ENCODE peak calls at places on chromosomes 5 and 9, in five cellular contexts. M is left ventricle myocardium inferior; E is tibial artery; N is colonic mucosa; Q is naive thymus-derived CD4-positive, alpha-beta T cell. F is an unnamed sample.

GRCh38 chr9:136267261-136268111 is 21.9 kb upstream of the QSOX2 start:
- DNase-seq in M (peak; percentile 80), E (peak; percentile 81), N (peak; percentile 82), Q (peak; percentile 74), F (peak; percentile 78)

GRCh38 chr5:157917909-157918809 is 59.2 kb upstream of the CLINT1 start:
- DNase-seq in M (peak; percentile 54), E (peak; percentile 69), N (peak; percentile 88), Q (peak; percentile 26), F (peak; percentile 72)

GRCh38 chr5:33074548-33074947 is 363.4 kb downstream of the NPR3 start:
- DNase-seq in M (no peak), E (no peak), N (no peak), Q (no peak), F (no peak)

GRCh38 chr5:14034991-14035390 is 90.5 kb upstream of the DNAH5 start:
- DNase-seq in M (no peak), E (no peak), N (no peak), Q (no peak), F (no peak)

GRCh38 chr5:17305964-17306725 is 88.7 kb downstream of the BASP1 start:
- DNase-seq in M (no peak), E (peak; percentile 87), N (peak; percentile 67), Q (no peak), F (no peak)

GRCh38 chr5:73540192-73540591 is 25.2 kb downstream of the ANKRA2 start:
- DNase-seq in M (no peak), E (no peak), N (no peak), Q (no peak), F (no peak)

GRCh38 chr5:98432378-98432777 is 341.1 kb upstream of the RGMB start:
- DNase-seq in M (no peak), E (no peak), N (no peak), Q (no peak), F (no peak)

GRCh38 chr9:89661956-89662717 is 57.3 kb downstream of the GADD45G start:
- DNase-seq in M (peak; percentile 99), E (peak; percentile 97), N (peak; percentile 100), Q (no peak), F (peak; percentile 98)

GRCh38 chr9:86695904-86696424 is 251.3 kb downstream of the GAS1 start:
- DNase-seq in M (no peak), E (no peak), N (no peak), Q (no peak), F (no peak)

GRCh38 chr9:2411459-2412215 is 209.9 kb upstream of the VLDLR start:
- DNase-seq in M (no peak), E (no peak), N (no peak), Q (no peak), F (no peak)

GRCh38 chr5:126462239-126463014 is 39.2 kb downstream of the GRAMD2B start:
- DNase-seq in M (no peak), E (no peak), N (no peak), Q (no peak), F (no peak)

GRCh38 chr5:98755406-98755805 is 18.1 kb upstream of the RGMB start:
- DNase-seq in M (no peak), E (no peak), N (no peak), Q (no peak), F (no peak)

GRCh38 chr5:138569759-138570158 is 5.4 kb downstream of the HSPA9 start:
- DNase-seq in M (no peak), E (no peak), N (no peak), Q (no peak), F (no peak)

GRCh38 chr5:66149950-66150349 is 5.8 kb downstream of the SREK1 start:
- DNase-seq in M (no peak), E (no peak), N (no peak), Q (no peak), F (no peak)

GRCh38 chr5:65334077-65334476 is 147.6 kb downstream of the ADAMTS6 start:
- DNase-seq in M (no peak), E (no peak), N (peak; percentile 22), Q (no peak), F (no peak)

GRCh38 chr9:111939322-111939721 is 42.7 kb downstream of the UGCG start:
- DNase-seq in M (no peak), E (no peak), N (no peak), Q (no peak), F (no peak)
- H3K4me1 ChIP-seq in M (peaks cover 5% of the 10 kb centered on the region), E (no peaks in the 10 kb centered on the region), N (no peaks in the 10 kb centered on the region), Q (peaks cover 19% of the 10 kb centered on the region), F (peaks cover 7% of the 10 kb centered on the region)

GRCh38 chr5:135395451-135395850 is 3.6 kb downstream of the MACROH2A1 start:
- DNase-seq in M (no peak), E (no peak), N (no peak), Q (no peak), F (no peak)

GRCh38 chr5:135394095-135394494 is 4.9 kb downstream of the MACROH2A1 start:
- DNase-seq in M (no peak), E (no peak), N (no peak), Q (no peak), F (no peak)

GRCh38 chr5:135398855-135399837 is at the start of gene MACROH2A1:
- DNase-seq in M (peak; percentile 92), E (peak; percentile 93), N (peak; percentile 90), Q (peak; percentile 76), F (peak; percentile 94)

GRCh38 chr5:135398160-135398854 is 724 bp downstream of the MACROH2A1 start:
- DNase-seq in M (no peak), E (no peak), N (peak; percentile 85), Q (peak; percentile 49), F (no peak)

DNA sequence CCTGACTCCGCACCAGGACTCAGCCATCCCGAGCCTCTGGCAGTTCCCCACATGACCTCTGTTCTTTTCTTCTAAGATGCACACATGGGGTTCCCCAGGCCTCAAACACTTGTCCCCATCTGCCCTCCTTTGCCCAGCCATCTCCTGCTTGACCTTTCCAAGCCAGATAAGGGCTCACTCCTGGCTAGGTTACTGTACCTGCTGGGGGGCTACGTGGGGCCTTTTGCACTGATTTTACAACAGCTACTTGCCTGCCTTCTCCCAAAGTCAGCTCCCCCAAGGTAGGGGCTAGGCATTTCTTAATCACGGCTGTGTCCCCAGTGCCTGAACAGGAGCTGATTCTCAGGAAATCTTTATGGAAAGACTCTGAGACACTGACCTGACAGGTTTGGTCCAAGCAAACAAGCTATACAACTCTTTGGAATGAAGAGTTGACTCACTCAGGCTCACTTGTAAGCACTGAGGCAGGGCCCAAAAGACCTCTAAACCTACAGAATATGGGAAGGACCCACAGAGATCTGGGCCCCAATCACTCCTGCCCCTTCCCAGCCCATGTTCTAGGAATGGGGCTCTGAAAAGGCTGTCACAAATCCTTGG is 2.5 kb downstream of the MACROH2A1 start:
- DNase-seq in M (no peak), E (no peak), N (no peak), Q (no peak), F (no peak)
- H3K4me1 ChIP-seq in M (peaks cover 80% of the 10 kb centered on the region), E (peaks cover 55% of the 10 kb centered on the region), N (peaks cover 19% of the 10 kb centered on the region), Q (peaks cover 44% of the 10 kb centered on the region), F (peaks cover 63% of the 10 kb centered on the region)

DNA sequence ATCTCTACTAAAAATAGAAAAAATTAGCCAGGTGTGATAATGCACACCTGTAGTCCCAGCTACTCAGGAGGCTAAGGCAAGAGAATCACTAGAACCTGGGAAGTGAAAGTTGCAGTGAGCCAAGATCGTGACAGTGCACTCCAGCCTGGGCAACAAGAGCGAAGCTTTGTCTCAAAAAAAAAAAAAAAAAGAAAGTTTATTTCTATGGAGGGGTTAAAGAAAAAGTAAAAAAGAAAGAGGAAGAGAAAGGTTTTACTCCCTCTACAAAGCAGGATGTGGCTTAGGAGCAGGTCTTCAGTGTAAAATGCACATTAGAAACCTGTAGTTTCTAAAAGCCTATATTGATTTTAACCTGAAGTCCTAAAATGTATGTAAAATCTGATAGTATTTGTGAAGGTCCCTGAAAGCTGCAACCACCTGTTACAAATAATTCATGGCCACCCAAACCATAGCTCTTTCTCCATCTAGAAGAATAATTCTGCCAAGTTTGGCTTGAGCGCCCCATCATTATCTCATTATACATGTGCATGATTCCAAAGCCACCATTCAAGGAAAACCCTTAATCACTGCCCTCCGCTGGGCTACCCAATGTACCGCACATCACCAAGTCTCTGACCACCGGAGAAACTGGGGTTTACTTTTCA is 3.4 kb downstream of the FNBP1 start:
- DNase-seq in M (no peak), E (no peak), N (no peak), Q (peak; percentile 54), F (no peak)
- H3K4me1 ChIP-seq in M (peaks cover 49% of the 10 kb centered on the region), E (peaks cover 41% of the 10 kb centered on the region), N (peaks cover 6% of the 10 kb centered on the region), Q (peaks cover 50% of the 10 kb centered on the region), F (peaks cover 18% of the 10 kb centered on the region)

DNA sequence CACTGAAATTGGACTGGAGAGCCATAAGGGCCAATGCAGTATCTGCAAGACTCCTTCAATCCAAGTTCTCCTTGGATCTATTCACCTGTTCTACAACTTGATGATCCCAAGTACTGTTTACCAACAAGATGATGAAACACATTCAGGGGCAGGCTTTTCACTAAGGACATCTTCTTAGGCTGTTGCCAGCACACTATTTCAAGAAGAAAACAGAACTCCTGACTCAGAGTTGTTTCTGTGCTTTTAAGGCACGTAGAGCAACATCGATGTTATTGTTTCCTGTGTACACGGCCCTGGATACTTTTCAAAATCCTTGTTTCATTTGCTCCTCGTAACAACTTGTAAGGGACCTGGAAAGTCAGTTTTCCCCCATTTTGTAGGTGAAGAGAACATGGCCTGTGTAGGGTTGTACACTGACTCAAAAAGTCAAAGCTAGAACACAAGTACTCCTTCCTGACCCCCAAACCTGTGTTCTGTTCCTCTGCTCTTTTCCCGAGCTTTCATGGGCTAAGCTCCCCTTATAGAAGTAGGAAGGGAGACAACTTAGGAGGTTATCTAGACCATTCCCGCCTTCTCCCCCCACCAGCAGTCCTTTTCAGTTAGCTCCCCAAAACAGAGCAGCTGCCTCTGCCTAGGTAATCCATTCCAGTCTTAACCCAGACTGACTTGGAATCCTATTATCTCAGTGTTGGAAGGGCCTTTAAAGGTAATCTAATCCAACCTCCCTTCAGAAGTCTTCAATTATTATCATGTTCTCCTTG is 5.2 kb upstream of the MGAT1 start:
- DNase-seq in M (no peak), E (no peak), N (no peak), Q (no peak), F (no peak)
- H3K4me1 ChIP-seq in M (peaks cover 90% of the 10 kb centered on the region), E (peaks cover 71% of the 10 kb centered on the region), N (peaks cover 29% of the 10 kb centered on the region), Q (peaks cover 52% of the 10 kb centered on the region), F (peaks cover 75% of the 10 kb centered on the region)

GRCh38 chr5:32165-32564 is 59.8 kb upstream of the PLEKHG4B start:
- DNase-seq in M (no peak), E (no peak), N (no peak), Q (no peak), F (no peak)
- H3K4me1 ChIP-seq in M (no peaks in the 10 kb centered on the region), E (no peaks in the 10 kb centered on the region), N (no peaks in the 10 kb centered on the region), Q (no peaks in the 10 kb centered on the region), F (no peaks in the 10 kb centered on the region)